ENCODE peak calls at places on chromosomes 2 and 18, in four cellular contexts. C is NCI-H2081; E is colonic mucosa; B is stimulated activated CD8-positive, alpha-beta memory T cell treated with anti-CD3 and anti-CD28 coated beads, Interleukin-15, amount 100 ng/mL, for 24 hours. P is an unnamed sample.

GRCh38 chr2:217362710-217363109 is 502.8 kb upstream of the TNP1 start:
- DNase-seq in C (no peak), E (no peak), B (no peak), P (no peak)

GRCh38 chr18:43563780-43564179 is 286.5 kb upstream of the SYT4 start:
- DNase-seq in B (no peak), E (no peak), C (peak), P (no peak)

GRCh38 chr18:61209802-61210201 is 123.4 kb upstream of the CDH20 start:
- DNase-seq in E (no peak), C (no peak), B (no peak), P (no peak)

GRCh38 chr2:190551928-190552327 is 17.4 kb upstream of the NEMP2 start:
- DNase-seq in E (no peak), C (no peak), B (no peak), P (no peak)

GRCh38 chr2:27727257-27727656 is 44.3 kb upstream of the MRPL33 start:
- DNase-seq in C (no peak), E (peak), B (no peak), P (no peak)

GRCh38 chr18:76452357-76452756 is 42.7 kb downstream of the ZNF516 start:
- DNase-seq in C (no peak), B (no peak), E (no peak), P (no peak)

GRCh38 chr18:34651586-34652369 is 58.3 kb upstream of the DTNA start:
- DNase-seq in B (no peak), C (no peak), E (no peak), P (no peak)

GRCh38 chr2:135709992-135710391 is 31.7 kb upstream of the UBXN4 start:
- DNase-seq in E (peak), B (peak), C (peak), P (peak)

GRCh38 chr18:35355140-35355618 is 11.0 kb upstream of the ZNF24 start:
- DNase-seq in C (peak), B (no peak), E (peak), P (peak)

GRCh38 chr2:69565431-69565839 is 78.1 kb downstream of the AAK1 start:
- DNase-seq in C (peak), B (peak), E (peak), P (peak)

GRCh38 chr2:135259116-135259515 is 207.0 kb downstream of the RAB3GAP1 start:
- DNase-seq in C (no peak), E (no peak), B (no peak), P (no peak)

GRCh38 chr2:226515344-226516055 is 284.1 kb downstream of the IRS1 start:
- DNase-seq in E (no peak), C (no peak), B (no peak), P (no peak)

GRCh38 chr2:234491897-234492296 is 5.0 kb downstream of the ARL4C start:
- DNase-seq in C (no peak), E (no peak), B (no peak), P (no peak)

GRCh38 chr18:77423468-77423867 is 173.8 kb downstream of the GALR1 start:
- DNase-seq in B (no peak), C (no peak), E (no peak), P (no peak)

GRCh38 chr2:9377461-9378097 is 45.7 kb downstream of the ITGB1BP1 start:
- DNase-seq in E (no peak), B (no peak), C (no peak), P (no peak)

GRCh38 chr2:231123362-231123898 is 1.4 kb downstream of the HTR2B start:
- DNase-seq in E (no peak), C (no peak), B (no peak), P (no peak)

GRCh38 chr18:74294526-74294925 is 2.8 kb upstream of the CYB5A start:
- DNase-seq in E (no peak), C (no peak), B (no peak), P (no peak)

GRCh38 chr2:219175928-219176817 is 552 bp downstream of the CNPPD1 start:
- DNase-seq in E (peak), C (no peak), B (no peak), P (peak)

GRCh38 chr2:241896746-241897201 is 27.2 kb downstream of the RTP5 start:
- DNase-seq in E (no peak), B (no peak), C (no peak), P (no peak)

GRCh38 chr18:36950960-36951359 is 122.0 kb downstream of the KIAA1328 start:
- DNase-seq in B (no peak), C (no peak), E (no peak), P (no peak)

GRCh38 chr2:96195410-96196071 is 13.1 kb downstream of the STARD7 start:
- DNase-seq in B (no peak), E (peak), C (no peak), P (no peak)

P was measured in omental fat pad.